ENCODE peak calls at places on chromosome 19, in six cellular contexts. K is transverse colon, V is spleen, E is GM23338, P is stomach, B is prostate gland. S is an unnamed sample.
A peak's percentile ranks its signal among the peaks of the same experiment; 100 is the strongest.

GRCh38 chr19:29505034-29505824 is 20.6 kb upstream of the VSTM2B start:
- DNase-seq in K (no peak), V (peak; percentile 67), E (no peak), P (no peak), B (no peak), S (no peak)

GRCh38 chr19:29663861-29664752 is 1.2 kb upstream of the PLEKHF1 start:
- DNase-seq in K (no peak), V (no peak), E (no peak), P (no peak), B (peak; percentile 64), S (no peak)

GRCh38 chr19:55614711-55615552 is 9.4 kb downstream of the ZNF784 start:
- DNase-seq in K (no peak), V (no peak), E (peak; percentile 12), P (no peak), B (no peak), S (no peak)

GRCh38 chr19:43662487-43662886 is 7.5 kb downstream of the PLAUR start:
- DNase-seq in K (no peak), V (no peak), E (peak; percentile 63), P (no peak), B (no peak), S (no peak)

GRCh38 chr19:33175156-33175782 is 18.9 kb upstream of the LRP3 start:
- DNase-seq in K (no peak), V (peak; percentile 76), E (no peak), P (no peak), B (no peak), S (no peak)

GRCh38 chr19:370641-371330 is 26.2 kb upstream of the MIER2 start:
- DNase-seq in K (no peak), V (peak; percentile 39), E (no peak), P (no peak), B (no peak), S (no peak)

GRCh38 chr19:27993619-27994018 is 1219.3 kb downstream of the UQCRFS1 start:
- DNase-seq in K (no peak), V (no peak), E (no peak), P (no peak), B (no peak), S (no peak)

GRCh38 chr19:8571006-8571411 is 6.2 kb downstream of the MYO1F start:
- DNase-seq in K (peak; percentile 55), V (peak; percentile 90), E (no peak), P (peak; percentile 47), B (no peak), S (peak; percentile 95)

GRCh38 chr19:40681039-40681438 is 9.4 kb downstream of the NUMBL start:
- DNase-seq in K (no peak), V (no peak), E (no peak), P (no peak), B (no peak), S (no peak)

GRCh38 chr19:42132851-42133528 is 744 bp upstream of the POU2F2 start:
- DNase-seq in K (peak; percentile 79), V (peak; percentile 96), E (peak; percentile 94), P (peak; percentile 78), B (peak; percentile 56), S (peak; percentile 49)

GRCh38 chr19:37251308-37252229 is 33.6 kb downstream of the ZNF383 start:
- DNase-seq in K (peak; percentile 48), V (peak; percentile 88), E (no peak), P (peak; percentile 43), B (peak; percentile 75), S (peak; percentile 86)

GRCh38 chr19:30144794-30145193 is 202.8 kb downstream of the URI1 start:
- DNase-seq in K (no peak), V (no peak), E (no peak), P (no peak), B (no peak), S (no peak)

GRCh38 chr19:6276447-6276846 is 3.3 kb downstream of the MLLT1 start:
- DNase-seq in K (peak; percentile 56), V (no peak), E (no peak), P (no peak), B (no peak), S (no peak)

GRCh38 chr19:13026478-13026999 is 31.3 kb downstream of the NFIX start:
- DNase-seq in K (peak; percentile 66), V (no peak), E (no peak), P (peak; percentile 68), B (no peak), S (no peak)

GRCh38 chr19:15869109-15869555 is 28.7 kb downstream of the CYP4F2 start:
- DNase-seq in K (peak; percentile 33), V (no peak), E (peak; percentile 46), P (peak; percentile 42), B (peak; percentile 79), S (peak; percentile 97)

GRCh38 chr19:55443045-55443823 is at the start of gene SHISA7:
- DNase-seq in K (no peak), V (no peak), E (peak; percentile 69), P (no peak), B (no peak), S (peak; percentile 34)

GRCh38 chr19:35557539-35558399 is 5.7 kb downstream of the ATP4A start:
- DNase-seq in K (peak; percentile 50), V (peak; percentile 81), E (peak; percentile 95), P (peak; percentile 73), B (peak; percentile 42), S (no peak)

GRCh38 chr19:47330466-47330869 is 1.5 kb upstream of the C5AR2 start:
- DNase-seq in K (no peak), V (no peak), E (no peak), P (no peak), B (no peak), S (peak; percentile 38)
- TF ChIP-seq CTCF in K (no peak), V (no peak), E (no peak), P (no peak), B (no peak), S (no peak)

GRCh38 chr19:45041125-45041524 is 2.3 kb downstream of the CLASRP start:
- DNase-seq in K (no peak), V (no peak), E (no peak), P (no peak), B (no peak), S (no peak)
- TF ChIP-seq POLR2AphosphoS5 in K (no peak), V (no peak), E (no peak), P (no peak), B (no peak), S (no peak)

DNA sequence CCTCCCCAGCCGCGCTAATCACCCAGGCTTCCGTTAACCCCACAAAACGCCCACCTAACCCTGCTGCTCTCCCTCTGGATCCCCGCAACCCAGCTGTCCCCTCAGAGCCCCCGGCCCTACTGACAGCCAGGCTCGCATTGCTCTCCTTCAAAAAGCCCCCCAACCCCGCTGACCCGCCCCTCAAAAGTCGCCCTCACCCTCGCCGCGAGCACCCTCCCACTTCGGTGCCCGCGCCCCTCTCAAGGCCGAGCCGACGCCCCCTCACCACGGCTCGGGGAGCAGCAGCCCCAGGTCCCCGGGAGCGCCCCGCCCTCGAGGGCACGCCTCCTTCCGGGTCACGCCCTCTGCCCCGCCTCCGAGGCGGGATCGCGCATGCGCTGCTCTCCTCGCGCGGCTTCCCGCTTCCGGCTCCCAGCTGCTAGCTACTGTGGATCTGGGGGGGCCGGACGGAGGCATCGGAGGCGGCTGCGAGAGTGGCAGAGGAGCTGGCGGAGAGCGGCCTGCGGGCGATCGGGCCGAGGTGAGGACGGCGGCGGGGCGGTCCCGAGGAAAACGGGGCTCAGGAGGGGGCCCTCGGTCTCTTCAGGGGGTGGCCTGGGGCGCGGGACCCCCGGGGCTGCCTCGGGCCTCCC is 46.1 kb downstream of the ARHGEF18 start:
- DNase-seq in K (peak; percentile 95), V (peak; percentile 96), E (peak; percentile 92), P (peak; percentile 94), B (peak; percentile 84), S (peak; percentile 68)
- TF ChIP-seq CTCF in K (no peak), V (no peak), E (no peak), P (no peak), B (no peak), S (no peak)

GRCh38 chr19:48637948-48638830 is 1.0 kb upstream of the DBP start:
- DNase-seq in K (peak; percentile 88), V (peak; percentile 93), E (peak; percentile 96), P (peak; percentile 83), B (peak; percentile 88), S (peak; percentile 88)

GRCh38 chr19:48636859-48637448 is at the start of gene DBP:
- DNase-seq in K (peak; percentile 62), V (peak; percentile 93), E (peak; percentile 63), P (peak; percentile 45), B (no peak), S (no peak)

GRCh38 chr19:48638831-48639381 is 1.7 kb upstream of the DBP start:
- DNase-seq in K (peak; percentile 24), V (peak; percentile 87), E (peak; percentile 67), P (no peak), B (no peak), S (no peak)

GRCh38 chr19:48635966-48636858 is 967 bp downstream of the DBP start:
- DNase-seq in K (peak; percentile 63), V (peak; percentile 91), E (peak; percentile 48), P (no peak), B (no peak), S (no peak)

DNA sequence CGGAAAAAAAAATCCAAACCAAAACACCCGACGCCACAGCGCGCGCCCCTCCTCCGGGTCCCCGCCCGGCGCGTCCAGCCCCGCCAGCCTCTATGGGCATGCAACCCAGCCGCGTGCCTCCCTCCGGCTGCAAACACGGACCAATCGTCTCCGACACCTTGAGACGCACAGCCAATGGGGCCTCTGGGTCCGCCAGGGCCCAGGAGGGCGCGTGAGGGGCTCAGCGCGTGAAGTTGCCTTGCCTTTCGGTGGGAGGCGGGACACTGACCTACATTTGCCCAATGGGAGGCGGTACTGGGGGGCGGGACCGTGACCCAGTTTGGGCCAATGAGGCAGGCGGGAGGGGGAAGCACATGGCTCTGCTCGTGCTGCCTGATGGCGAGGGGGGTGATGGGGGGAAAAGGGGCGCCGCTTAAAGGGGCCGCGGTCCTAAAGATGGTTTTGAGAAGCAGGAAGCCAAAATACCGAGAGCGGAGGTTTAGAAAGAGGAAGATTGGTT is 319 bp upstream of the DBP start:
- DNase-seq in K (peak; percentile 99), V (peak; percentile 100), E (peak; percentile 100), P (peak; percentile 99), B (peak; percentile 99), S (peak; percentile 99)
- TF ChIP-seq POLR2AphosphoS5 in K (peak; percentile 49), V (peak; percentile 91), E (peak; percentile 52), P (peak; percentile 92), B (peak; percentile 98), S (no peak)

DNA sequence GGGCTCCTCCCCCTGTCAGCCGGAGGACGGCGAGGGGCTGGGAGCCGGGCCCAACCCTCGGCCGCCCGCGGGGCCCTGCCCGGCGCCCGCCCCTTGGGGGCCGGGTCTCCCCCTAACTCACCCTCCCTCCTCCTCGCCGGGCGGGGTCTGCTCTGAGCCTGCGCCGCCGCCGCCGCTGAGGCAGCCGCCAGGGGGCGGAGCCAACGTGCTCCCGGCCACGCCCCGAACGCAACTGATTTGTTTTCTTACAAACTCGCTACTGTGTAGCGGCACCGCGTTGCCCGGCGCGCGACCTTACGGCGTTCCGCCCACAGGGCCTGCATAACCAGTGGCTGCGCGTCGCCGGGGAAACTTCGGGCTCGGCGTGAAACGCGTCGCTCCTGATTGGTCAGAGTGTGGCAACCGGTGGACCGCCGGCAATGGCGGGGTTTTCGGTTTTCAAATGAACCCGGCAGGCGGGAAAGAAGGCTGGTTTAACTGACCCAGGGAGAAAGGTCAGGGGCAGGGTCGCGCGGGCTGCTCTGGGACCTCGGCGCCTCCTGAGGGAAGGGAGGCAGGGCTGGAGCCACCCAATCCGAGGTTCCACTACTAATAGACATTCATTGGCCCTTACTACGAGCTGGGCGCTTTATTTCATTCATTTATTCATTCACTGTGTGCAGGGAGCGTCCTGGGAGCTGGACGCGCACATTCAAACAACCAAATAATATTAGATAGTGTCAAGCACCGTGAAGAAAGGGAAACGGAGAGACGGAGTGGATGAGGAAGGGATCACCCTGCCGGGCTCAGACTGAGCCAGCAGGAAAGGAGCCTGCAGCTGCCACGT is at the start of gene CDKN2D:
- DNase-seq in K (peak; percentile 100), V (peak; percentile 100), E (peak; percentile 100), P (peak; percentile 100), B (peak; percentile 100), S (peak; percentile 100)
- TF ChIP-seq CTCF in K (peak; percentile 40), V (peak; percentile 79), E (no peak), P (no peak), B (peak; percentile 75), S (no peak)

S was measured in HL-60.